ENCODE peak calls at places on chromosomes 4 and X, in six cellular contexts. Z is SK-N-SH, W is A549, O is GM12878, R is K562, P is H1. L is an unnamed sample.

GRCh38 chr4:140762202-140762601 is 6.0 kb upstream of the TBC1D9 start:
- DNase-seq in Z (no peak), W (no peak), O (no peak), R (no peak), P (no peak), L (no peak)

GRCh38 chr4:10571896-10572295 is 112.7 kb downstream of the CLNK start:
- DNase-seq in Z (no peak), W (no peak), O (no peak), R (no peak), P (no peak), L (no peak)

GRCh38 chr4:139774759-139775487 is 109.3 kb downstream of the MGST2 start:
- DNase-seq in Z (peak; percentile 30), W (no peak), O (no peak), R (no peak), P (no peak), L (no peak)

GRCh38 chr4:785332-786073 is 40.4 kb downstream of the CPLX1 start:
- DNase-seq in Z (no peak), W (no peak), O (no peak), R (no peak), P (peak; percentile 58), L (no peak)

GRCh38 chrX:115560978-115561604 is at the start of gene PLS3:
- DNase-seq in Z (peak; percentile 85), W (peak; percentile 89), O (no peak), R (no peak), P (peak; percentile 46), L (peak; percentile 77)

GRCh38 chrX:67613366-67613765 is 69.5 kb downstream of the AR start:
- DNase-seq in Z (no peak), W (no peak), O (no peak), R (no peak), P (no peak), L (no peak)

GRCh38 chr4:47913328-47913727 is 1.1 kb downstream of the NFXL1 start:
- DNase-seq in Z (peak; percentile 18), W (no peak), O (no peak), R (no peak), P (no peak), L (peak; percentile 3)

GRCh38 chrX:65586491-65586890 is 51.9 kb upstream of the LAS1L start:
- DNase-seq in Z (no peak), W (no peak), O (no peak), R (no peak), P (no peak), L (no peak)

GRCh38 chr4:176437756-176438155 is 118.0 kb downstream of the SPCS3 start:
- DNase-seq in Z (no peak), W (no peak), O (no peak), R (no peak), P (no peak), L (no peak)

GRCh38 chr4:169312690-169313422 is 42.1 kb upstream of the SH3RF1 start:
- DNase-seq in Z (no peak), W (no peak), O (no peak), R (no peak), P (no peak), L (no peak)

GRCh38 chr4:88219099-88219498 is 60.7 kb upstream of the ABCG2 start:
- DNase-seq in Z (peak; percentile 44), W (peak; percentile 22), O (no peak), R (peak; percentile 30), P (no peak), L (peak; percentile 30)

GRCh38 chr4:121674191-121674590 is 22.6 kb downstream of the ANXA5 start:
- DNase-seq in Z (no peak), W (no peak), O (no peak), R (no peak), P (no peak), L (no peak)

GRCh38 chr4:121675715-121676114 is 21.1 kb downstream of the ANXA5 start:
- DNase-seq in Z (no peak), W (no peak), O (no peak), R (no peak), P (no peak), L (peak; percentile 41)

GRCh38 chr4:121677524-121677923 is 19.3 kb downstream of the ANXA5 start:
- DNase-seq in Z (no peak), W (no peak), O (no peak), R (no peak), P (no peak), L (no peak)

GRCh38 chr4:121676388-121677075 is 20.2 kb downstream of the ANXA5 start:
- DNase-seq in Z (no peak), W (no peak), O (no peak), R (no peak), P (no peak), L (peak; percentile 88)

GRCh38 chr4:121674696-121675095 is 22.1 kb downstream of the ANXA5 start:
- DNase-seq in Z (no peak), W (no peak), O (no peak), R (no peak), P (no peak), L (no peak)
- TF ChIP-seq CHD2 in Z (no peak), W (no peak), O (no peak), R (no peak), P (no peak), L (no peak)

DNA sequence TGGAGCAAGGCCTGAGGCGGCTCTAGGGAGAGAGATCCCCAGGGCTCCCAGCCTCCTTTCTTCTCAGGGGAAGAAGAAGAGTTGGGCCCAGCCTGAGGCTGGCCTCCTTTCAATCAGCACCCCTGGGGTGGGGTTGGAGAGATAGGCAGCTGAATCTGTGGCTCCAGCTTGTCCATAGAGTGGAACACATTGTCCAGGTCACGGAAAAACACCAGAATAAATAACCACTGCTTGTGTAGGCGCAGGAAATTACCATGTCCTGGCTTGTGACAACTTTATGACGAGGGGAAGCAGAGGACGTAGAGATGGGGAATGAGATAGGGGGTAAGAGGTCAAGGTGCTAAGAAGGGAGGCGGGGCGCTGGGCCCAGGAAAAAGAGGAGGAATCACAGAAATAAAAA is 80.8 kb upstream of the EFNB1 start:
- DNase-seq in Z (no peak), W (no peak), O (no peak), R (no peak), P (no peak), L (no peak)
- TF ChIP-seq CHD2 in Z (no peak), W (no peak), O (no peak), R (no peak), P (no peak), L (no peak)

DNA sequence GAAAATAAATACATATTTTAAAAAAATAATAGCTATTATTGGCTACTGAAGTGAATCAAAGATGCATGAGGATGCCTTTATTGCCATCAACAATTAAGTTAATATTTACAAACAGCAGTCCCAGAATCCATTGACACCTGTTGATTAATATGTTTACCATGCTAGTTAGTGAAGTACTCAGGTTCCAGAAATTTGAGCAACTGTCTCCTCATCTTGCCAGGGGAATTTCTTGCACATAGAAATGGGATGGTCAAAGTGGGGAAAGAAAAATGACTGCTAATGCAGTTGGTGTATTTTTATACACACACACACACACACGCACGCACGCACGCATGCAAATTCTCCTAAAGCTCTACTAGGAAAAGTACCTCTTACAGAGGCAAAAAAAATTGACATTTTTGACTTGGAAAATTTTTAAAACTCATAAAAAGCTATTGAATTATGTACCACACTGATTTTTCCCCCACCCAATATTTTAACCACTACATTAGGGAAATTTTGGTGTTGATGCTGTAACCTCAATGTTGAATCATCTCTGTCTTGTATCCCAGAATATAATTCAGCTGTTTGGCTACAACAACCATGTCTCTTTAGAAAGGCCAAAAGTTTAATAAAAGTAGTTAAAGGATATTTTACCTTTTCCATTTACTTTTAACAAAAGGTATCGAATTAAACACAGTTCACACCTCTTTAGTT is 105.3 kb upstream of the TMEM150C start:
- DNase-seq in Z (no peak), W (no peak), O (no peak), R (no peak), P (no peak), L (no peak)
- TF ChIP-seq CHD2 in Z (no peak), W (no peak), O (no peak), R (no peak), P (no peak), L (no peak)

GRCh38 chr4:20194079-20195013 is 57.4 kb upstream of the SLIT2 start:
- DNase-seq in Z (no peak), W (no peak), O (no peak), R (no peak), P (no peak), L (no peak)
- TF ChIP-seq CHD2 in Z (no peak), W (no peak), O (no peak), R (no peak), P (no peak), L (no peak)

DNA sequence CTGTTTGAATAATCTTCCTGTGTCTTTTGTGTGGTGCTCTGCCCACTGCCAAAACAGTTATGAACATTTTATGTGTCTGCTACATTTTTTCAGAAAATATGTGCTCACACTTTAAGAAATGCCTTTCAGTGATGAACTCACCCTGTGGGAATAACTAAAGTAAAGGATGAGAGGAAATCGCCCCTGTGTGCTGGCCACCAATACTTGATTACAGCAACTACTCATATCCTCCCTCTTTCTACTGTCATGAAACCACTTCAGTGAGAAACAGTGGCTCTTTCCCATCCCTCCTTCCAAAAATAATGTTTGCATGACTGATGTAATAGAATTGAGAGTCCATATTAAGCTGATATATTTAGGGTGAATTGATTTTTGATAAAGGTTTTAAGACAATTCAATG is 900.9 kb downstream of the RAB28 start:
- DNase-seq in Z (no peak), W (no peak), O (no peak), R (no peak), P (no peak), L (no peak)
- TF ChIP-seq CHD2 in Z (no peak), W (no peak), O (no peak), R (no peak), P (no peak), L (no peak)

DNA sequence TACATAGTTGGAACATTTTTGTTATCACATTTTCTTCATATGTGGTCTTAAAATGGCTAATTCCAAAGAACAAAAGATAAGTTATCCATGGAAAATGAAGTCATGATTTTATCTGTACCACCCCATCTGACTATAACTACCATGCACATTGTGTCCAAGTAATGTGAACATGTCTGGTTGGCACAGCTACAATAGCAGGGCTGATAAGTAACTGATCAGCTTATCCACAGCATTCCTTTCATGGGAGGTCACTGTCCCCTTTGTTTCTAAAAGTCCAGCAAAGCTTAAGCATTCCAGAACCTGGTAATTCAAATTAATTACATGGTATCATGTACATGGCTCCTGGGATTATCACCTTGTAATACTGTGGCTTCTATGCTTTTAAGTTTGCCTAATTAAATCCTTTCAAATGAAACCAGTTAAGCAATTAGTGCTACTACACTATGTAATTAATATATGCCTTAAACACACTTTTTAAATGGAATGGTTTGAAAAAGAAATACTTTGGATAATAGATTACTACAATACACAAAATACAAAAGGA is 21.1 kb upstream of the SORBS2 start:
- DNase-seq in Z (no peak), W (no peak), O (no peak), R (no peak), P (no peak), L (peak; percentile 66)
- TF ChIP-seq CHD2 in Z (no peak), W (no peak), O (no peak), R (no peak), P (no peak), L (no peak)

DNA sequence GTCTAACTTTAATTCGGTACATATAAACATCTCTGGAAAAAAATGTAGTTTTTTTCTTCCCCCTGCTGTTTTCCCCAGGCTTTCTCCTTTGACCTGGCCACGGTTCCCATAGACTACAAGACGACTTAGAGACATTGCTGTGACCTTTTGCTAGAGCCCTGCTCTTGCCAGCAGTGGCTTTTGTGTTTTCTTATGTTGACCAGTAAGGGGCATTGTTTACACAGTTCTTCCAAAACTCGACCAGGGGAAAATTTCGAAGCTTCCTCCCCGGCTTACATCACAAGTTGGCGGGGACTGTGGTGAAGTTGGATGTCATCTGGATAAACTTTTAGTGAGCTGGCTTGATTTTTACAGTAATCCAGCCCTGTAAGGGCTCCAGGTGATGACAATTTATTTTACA is 9.3 kb downstream of the CCDC160 start:
- DNase-seq in Z (no peak), W (no peak), O (no peak), R (no peak), P (no peak), L (no peak)
- TF ChIP-seq CHD2 in Z (no peak), W (no peak), O (no peak), R (no peak), P (no peak), L (no peak)

L was measured in HepG2.